ENCODE peak calls at places on chromosome 3, in eight cellular contexts. J is activated CD8-positive, alpha-beta T cell treated with anti-CD3 and anti-CD28 coated beads for 36 hours; F is BJ; H is brain microvascular endothelial cell; O is LNCaP clone FGC; Y is progenitor cell of endocrine pancreas; T is thyroid gland; U is right atrium auricular region. P is an unnamed sample.

GRCh38 chr3:133444071-133444774 is 44.4 kb downstream of the BFSP2 start:
- DNase-seq in J (no peak), F (no peak), H (peak; percentile 11), O (peak; percentile 71), Y (no peak), T (no peak), U (no peak), P (no peak)

GRCh38 chr3:20511863-20512262 is 325.9 kb upstream of the SGO1 start:
- DNase-seq in J (no peak), F (peak; percentile 26), H (peak; percentile 72), O (peak; percentile 30), Y (no peak), T (no peak), U (no peak), P (no peak)

GRCh38 chr3:164332856-164333802 is 745.2 kb downstream of the SI start:
- DNase-seq in J (no peak), F (no peak), H (peak; percentile 13), O (peak; percentile 51), Y (no peak), T (no peak), U (no peak), P (no peak)

GRCh38 chr3:172918165-172918564 is 167.6 kb downstream of the ECT2 start:
- DNase-seq in J (no peak), F (no peak), H (peak; percentile 12), O (no peak), Y (no peak), T (no peak), U (no peak), P (no peak)

GRCh38 chr3:30248423-30248822 is 358.0 kb upstream of the TGFBR2 start:
- DNase-seq in J (no peak), F (no peak), H (no peak), O (no peak), Y (no peak), T (no peak), U (no peak), P (no peak)

GRCh38 chr3:108489776-108490175 is 20.6 kb downstream of the MYH15 start:
- DNase-seq in J (peak; percentile 56), F (no peak), H (peak; percentile 51), O (no peak), Y (no peak), T (peak; percentile 14), U (no peak), P (no peak)

GRCh38 chr3:144363856-144364255 is 392.2 kb downstream of the DIPK2A start:
- DNase-seq in J (no peak), F (no peak), H (peak; percentile 11), O (no peak), Y (no peak), T (no peak), U (no peak), P (no peak)

GRCh38 chr3:179196098-179196497 is 47.9 kb downstream of the PIK3CA start:
- DNase-seq in J (peak; percentile 31), F (peak; percentile 62), H (peak; percentile 81), O (no peak), Y (no peak), T (no peak), U (no peak), P (no peak)

GRCh38 chr3:28972921-28973320 is 307.9 kb upstream of the RBMS3 start:
- DNase-seq in J (peak; percentile 12), F (no peak), H (peak; percentile 45), O (no peak), Y (no peak), T (no peak), U (no peak), P (no peak)

GRCh38 chr3:50396502-50396901 is 37.2 kb upstream of the TMEM115 start:
- DNase-seq in J (no peak), F (no peak), H (no peak), O (no peak), Y (no peak), T (no peak), U (no peak), P (no peak)

DNA sequence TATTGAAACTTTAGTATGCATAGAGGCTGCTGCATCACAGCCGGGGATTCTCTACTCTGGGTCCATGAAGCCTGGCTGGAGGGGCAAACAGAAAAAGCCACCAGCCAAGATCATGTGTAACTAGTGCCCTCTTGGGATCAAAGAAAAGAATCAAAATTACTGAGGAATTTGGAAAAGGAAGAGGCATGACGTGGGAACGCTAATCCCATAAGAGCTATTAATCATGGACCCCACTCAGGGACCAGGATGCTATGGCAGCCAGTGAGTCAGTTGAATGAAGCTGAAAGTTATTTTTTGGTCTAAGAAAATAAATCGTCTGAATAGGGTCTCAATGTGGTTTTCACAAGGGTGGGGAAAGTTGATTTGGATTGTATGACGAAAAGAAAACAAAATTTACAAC is 1165.1 kb downstream of the ROBO2 start:
- DNase-seq in J (no peak), F (peak; percentile 9), H (peak; percentile 82), O (no peak), Y (no peak), T (peak; percentile 5), U (no peak), P (no peak)
- TF ChIP-seq CTCF in J (no peak), F (peak; percentile 20), H (peak; percentile 48), O (peak; percentile 34), Y (no peak), T (no peak), U (no peak), P (no peak)

DNA sequence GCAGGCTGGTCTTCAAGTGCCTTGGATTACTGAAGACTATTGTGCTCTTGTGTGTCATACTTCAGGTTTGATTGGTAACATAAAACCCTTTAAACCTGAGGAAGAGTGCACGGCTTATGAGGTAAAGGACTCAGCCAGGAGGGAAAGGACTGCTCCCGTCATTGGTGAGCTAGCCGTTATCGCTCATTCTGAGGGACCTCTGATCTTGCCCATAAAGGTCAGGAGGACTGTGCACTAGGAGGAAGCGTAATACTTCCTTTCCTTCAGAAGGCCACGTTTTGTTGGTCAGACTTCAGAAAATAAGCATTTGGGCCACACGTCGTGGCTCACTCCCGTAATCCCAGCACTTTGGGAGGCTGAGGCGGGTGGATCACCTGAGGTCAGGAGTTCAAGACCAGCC is 37.7 kb downstream of the PXK start:
- DNase-seq in J (no peak), F (no peak), H (no peak), O (no peak), Y (no peak), T (no peak), U (no peak), P (no peak)
- TF ChIP-seq CTCF in J (no peak), F (no peak), H (no peak), O (no peak), Y (no peak), T (no peak), U (no peak), P (no peak)

GRCh38 chr3:18645603-18646002 is 220.5 kb upstream of the SATB1 start:
- DNase-seq in J (peak; percentile 74), F (no peak), H (no peak), O (no peak), Y (no peak), T (no peak), U (no peak), P (no peak)
- TF ChIP-seq CTCF in J (no peak), F (no peak), H (no peak), O (no peak), Y (no peak), T (no peak), U (no peak), P (no peak)

DNA sequence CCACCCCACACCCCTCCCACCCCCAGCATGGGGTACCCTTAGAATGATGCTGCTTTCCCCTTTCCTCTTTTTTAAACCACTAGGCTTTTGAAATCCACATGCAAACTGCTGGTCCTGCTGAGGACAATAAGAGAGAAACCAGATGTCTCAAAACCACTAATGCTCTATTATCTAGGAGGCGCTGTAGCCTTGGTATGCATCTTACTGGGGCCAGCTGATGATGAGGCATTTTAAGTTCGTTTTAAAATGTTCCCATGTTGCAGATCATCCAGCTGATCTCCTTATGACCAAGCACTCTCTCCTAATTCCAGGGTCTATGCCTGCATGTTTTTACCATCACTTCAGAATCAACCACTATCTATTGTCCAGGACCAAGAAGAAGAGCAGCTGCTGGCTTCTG is 1.3 kb downstream of the NME9 start:
- DNase-seq in J (no peak), F (no peak), H (no peak), O (no peak), Y (no peak), T (no peak), U (no peak), P (no peak)
- TF ChIP-seq CTCF in J (no peak), F (peak; percentile 34), H (peak; percentile 38), O (no peak), Y (no peak), T (no peak), U (no peak), P (no peak)

GRCh38 chr3:150508401-150508800 is 37.9 kb downstream of the SERP1 start:
- DNase-seq in J (no peak), F (no peak), H (no peak), O (no peak), Y (no peak), T (no peak), U (no peak), P (no peak)

GRCh38 chr3:150497956-150498355 is 48.3 kb downstream of the SERP1 start:
- DNase-seq in J (no peak), F (peak; percentile 22), H (peak; percentile 44), O (no peak), Y (no peak), T (no peak), U (no peak), P (no peak)

GRCh38 chr3:150504473-150504872 is 41.8 kb downstream of the SERP1 start:
- DNase-seq in J (no peak), F (no peak), H (no peak), O (no peak), Y (no peak), T (no peak), U (no peak), P (no peak)

DNA sequence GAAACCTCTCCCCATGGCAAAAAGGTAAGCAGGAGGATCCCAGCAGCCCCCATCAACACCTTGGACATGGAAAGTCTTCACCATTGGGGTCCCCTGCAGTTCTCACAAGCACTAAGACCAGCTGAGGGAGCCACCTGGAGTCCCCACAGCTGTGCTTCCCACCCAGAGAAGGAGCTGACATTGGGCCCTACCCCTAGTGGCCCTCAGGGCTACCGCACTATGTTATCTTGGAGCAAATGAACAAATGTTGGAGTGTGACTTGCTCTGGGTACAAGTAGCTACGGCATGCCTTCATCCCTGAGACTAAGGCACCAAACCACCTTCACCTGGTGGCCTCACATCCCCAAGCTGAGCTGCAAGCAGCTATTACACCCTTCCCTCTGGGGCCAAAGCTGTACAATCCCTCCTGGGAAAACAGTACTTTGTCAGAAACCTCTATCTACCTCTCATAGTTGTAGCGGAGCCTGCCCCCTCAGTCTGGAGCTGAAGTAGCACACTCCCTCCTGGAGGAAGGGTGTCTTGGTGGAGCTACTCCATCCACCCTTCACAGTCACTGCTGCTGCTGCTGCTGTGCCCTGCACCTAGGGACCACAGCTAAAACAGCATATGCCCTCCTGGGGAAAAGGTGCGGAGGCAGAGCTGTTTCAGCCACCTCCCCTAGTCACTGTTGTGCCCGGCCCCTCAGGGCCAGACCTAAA is 42.7 kb downstream of the SERP1 start:
- DNase-seq in J (no peak), F (no peak), H (no peak), O (no peak), Y (no peak), T (no peak), U (no peak), P (no peak)
- TF ChIP-seq CTCF in J (no peak), F (no peak), H (peak; percentile 6), O (no peak), Y (no peak), T (no peak), U (no peak), P (no peak)

P was measured in CD4-positive, alpha-beta T cell.